ENCODE peak calls at places on chromosomes 1 and 21, in six cellular contexts. E is HEK293T, R is K562, O is GM12878, Y is A549, D is HepG2. H is an unnamed sample.

GRCh38 chr1:171718216-171718615 is 23.6 kb downstream of the VAMP4 start:
- DNase-seq in E (no peak), R (no peak), O (no peak), Y (no peak), D (no peak), H (peak; percentile 33)

GRCh38 chr1:220956861-220957605 is 77.8 kb downstream of the HLX start:
- DNase-seq in E (no peak), R (no peak), O (no peak), Y (peak; percentile 55), D (no peak), H (peak; percentile 98)

GRCh38 chr1:181127898-181128453 is 39.5 kb downstream of the IER5 start:
- DNase-seq in E (no peak), R (no peak), O (no peak), Y (peak; percentile 51), D (no peak), H (peak; percentile 44)

GRCh38 chr21:32415451-32415850 is 2.9 kb downstream of the EVA1C start:
- DNase-seq in E (no peak), R (no peak), O (no peak), Y (no peak), D (no peak), H (no peak)

GRCh38 chr1:108722292-108722691 is 9.6 kb downstream of the FNDC7 start:
- DNase-seq in E (no peak), R (no peak), O (no peak), Y (no peak), D (peak; percentile 14), H (peak; percentile 77)

GRCh38 chr1:59173721-59174120 is 123.2 kb upstream of the FGGY start:
- DNase-seq in E (no peak), R (no peak), O (no peak), Y (no peak), D (no peak), H (peak; percentile 93)

GRCh38 chr21:38942617-38943245 is 137.0 kb downstream of the ETS2 start:
- DNase-seq in E (no peak), R (no peak), O (no peak), Y (no peak), D (no peak), H (no peak)

GRCh38 chr1:13935336-13935735 is 235.3 kb downstream of the PRDM2 start:
- DNase-seq in E (no peak), R (no peak), O (no peak), Y (no peak), D (no peak), H (no peak)

GRCh38 chr1:221810406-221810805 is 68.5 kb upstream of the DUSP10 start:
- DNase-seq in E (no peak), R (no peak), O (no peak), Y (no peak), D (no peak), H (peak; percentile 90)

GRCh38 chr1:217214551-217214950 is 416.3 kb downstream of the GPATCH2 start:
- DNase-seq in E (no peak), R (no peak), O (no peak), Y (no peak), D (no peak), H (no peak)

GRCh38 chr1:204731509-204731908 is 46.0 kb upstream of the LRRN2 start:
- DNase-seq in E (no peak), R (no peak), O (no peak), Y (no peak), D (no peak), H (no peak)

GRCh38 chr1:43763497-43763973 is 56.2 kb downstream of the ST3GAL3 start:
- DNase-seq in E (peak; percentile 76), R (peak; percentile 62), O (peak; percentile 72), Y (peak; percentile 79), D (peak; percentile 71), H (peak; percentile 93)

GRCh38 chr1:19643602-19644419 is at the start of gene NBL1:
- DNase-seq in E (peak; percentile 57), R (peak; percentile 92), O (no peak), Y (peak; percentile 43), D (no peak), H (peak; percentile 54)

GRCh38 chr1:48194801-48195200 is 27.7 kb upstream of the SLC5A9 start:
- DNase-seq in E (no peak), R (no peak), O (no peak), Y (no peak), D (no peak), H (no peak)

GRCh38 chr1:97505289-97505688 is 415.5 kb downstream of the DPYD start:
- DNase-seq in E (no peak), R (no peak), O (no peak), Y (no peak), D (no peak), H (no peak)
- TF ChIP-seq BHLHE40 in E (no peak), R (no peak), O (no peak), Y (no peak), D (no peak), H (no peak)

GRCh38 chr1:178364782-178365181 is 132.0 kb downstream of the CLEC20A start:
- DNase-seq in E (no peak), R (no peak), O (no peak), Y (no peak), D (no peak), H (no peak)

GRCh38 chr1:178360421-178360820 is 136.3 kb downstream of the CLEC20A start:
- DNase-seq in E (no peak), R (no peak), O (no peak), Y (no peak), D (no peak), H (no peak)

GRCh38 chr1:178367151-178367550 is 129.6 kb downstream of the CLEC20A start:
- DNase-seq in E (no peak), R (no peak), O (no peak), Y (no peak), D (no peak), H (no peak)

GRCh38 chr1:178362784-178363183 is 134.0 kb downstream of the CLEC20A start:
- DNase-seq in E (no peak), R (no peak), O (no peak), Y (no peak), D (no peak), H (peak; percentile 89)

DNA sequence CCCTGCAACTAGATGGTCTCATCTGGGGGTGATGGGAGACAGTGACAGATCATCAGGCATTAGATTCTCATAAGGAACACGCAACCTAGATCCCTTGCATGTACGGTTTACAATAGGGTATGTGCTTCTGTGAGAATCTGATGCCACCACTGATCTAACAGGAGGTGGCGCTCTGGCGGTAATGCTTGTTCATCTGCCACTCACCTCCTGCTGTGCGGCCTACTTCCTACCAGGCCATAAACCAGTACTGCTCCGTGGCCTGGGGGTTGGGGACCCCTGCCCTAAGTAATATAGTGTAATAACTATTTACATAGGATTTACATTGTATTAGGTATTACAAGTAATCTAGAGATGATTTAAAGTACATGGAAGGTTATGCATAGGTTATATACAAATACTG is 134.9 kb downstream of the CLEC20A start:
- DNase-seq in E (no peak), R (no peak), O (no peak), Y (peak; percentile 21), D (peak; percentile 4), H (no peak)
- TF ChIP-seq BHLHE40 in E (no peak), R (no peak), O (no peak), Y (no peak), D (no peak), H (no peak)

GRCh38 chr1:2801046-2801445 is 447 bp downstream of the TTC34 start:
- DNase-seq in E (no peak), R (no peak), O (no peak), Y (no peak), D (no peak), H (no peak)
- TF ChIP-seq BHLHE40 in E (no peak), R (no peak), O (no peak), Y (no peak), D (no peak), H (no peak)

GRCh38 chr1:92168657-92169056 is 49.1 kb upstream of the C1orf146 start:
- DNase-seq in E (peak; percentile 12), R (no peak), O (no peak), Y (no peak), D (no peak), H (peak; percentile 74)
- TF ChIP-seq BHLHE40 in E (no peak), R (no peak), O (no peak), Y (no peak), D (no peak), H (no peak)

GRCh38 chr1:228802386-228803221 is 67.3 kb downstream of the RHOU start:
- DNase-seq in E (no peak), R (no peak), O (no peak), Y (no peak), D (no peak), H (peak; percentile 23)

GRCh38 chr1:228804173-228804572 is 68.9 kb downstream of the RHOU start:
- DNase-seq in E (no peak), R (no peak), O (no peak), Y (no peak), D (no peak), H (no peak)

GRCh38 chr1:228803421-228803820 is 68.1 kb downstream of the RHOU start:
- DNase-seq in E (no peak), R (no peak), O (no peak), Y (no peak), D (no peak), H (no peak)

GRCh38 chr1:228807904-228808487 is 72.7 kb downstream of the RHOU start:
- DNase-seq in E (no peak), R (no peak), O (no peak), Y (no peak), D (no peak), H (no peak)

GRCh38 chr1:228804640-228805413 is 69.5 kb downstream of the RHOU start:
- DNase-seq in E (no peak), R (no peak), O (no peak), Y (no peak), D (no peak), H (no peak)
- TF ChIP-seq BHLHE40 in E (no peak), R (no peak), O (no peak), Y (no peak), D (no peak), H (no peak)

GRCh38 chr1:225881081-225882007 is 836 bp downstream of the TMEM63A start:
- DNase-seq in E (no peak), R (peak; percentile 84), O (no peak), Y (no peak), D (peak; percentile 23), H (peak; percentile 60)

GRCh38 chr1:225880636-225881035 is 1.5 kb downstream of the TMEM63A start:
- DNase-seq in E (no peak), R (no peak), O (no peak), Y (no peak), D (peak; percentile 21), H (no peak)

GRCh38 chr1:225883616-225884265 is 1.6 kb upstream of the TMEM63A start:
- DNase-seq in E (no peak), R (peak; percentile 43), O (no peak), Y (no peak), D (no peak), H (no peak)

GRCh38 chr1:225882699-225883615 is 777 bp upstream of the TMEM63A start:
- DNase-seq in E (peak; percentile 60), R (peak; percentile 64), O (no peak), Y (peak; percentile 59), D (peak; percentile 15), H (peak; percentile 23)

DNA sequence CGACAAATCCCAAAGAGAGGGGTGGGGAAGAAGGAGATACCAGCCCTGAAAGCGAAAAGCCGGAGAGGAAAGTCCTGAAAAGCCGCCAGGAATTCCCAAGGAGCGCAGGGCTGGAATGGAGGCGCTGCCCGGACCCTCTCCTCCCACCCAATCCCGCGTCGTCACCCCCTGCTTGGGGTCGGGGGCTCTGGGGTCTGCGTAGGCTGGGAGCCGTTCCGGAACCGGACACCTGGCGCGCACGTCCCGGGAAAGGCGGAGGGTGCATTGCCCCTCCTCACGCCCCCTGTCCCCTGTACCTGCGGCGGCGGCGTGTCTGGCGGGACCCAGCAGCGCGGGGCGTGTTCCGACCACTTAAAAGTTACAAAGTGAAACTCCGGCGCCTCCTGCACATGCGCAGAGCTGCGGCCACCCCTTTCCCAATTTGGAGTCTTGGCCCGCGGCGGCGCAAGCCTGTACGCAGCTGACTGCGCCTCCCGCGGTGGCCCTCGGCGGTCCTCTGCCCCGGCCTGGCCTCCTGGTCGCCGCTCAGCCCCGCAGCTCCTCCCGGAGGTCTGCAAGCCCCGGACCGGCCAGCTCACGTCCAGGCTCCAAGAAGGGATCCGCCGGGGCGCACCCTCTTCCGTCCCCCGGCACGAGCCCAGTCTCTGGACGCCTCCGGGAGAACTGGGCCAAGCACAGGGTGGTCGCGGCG is at the start of gene TMEM63A:
- DNase-seq in E (peak; percentile 98), R (peak; percentile 97), O (peak; percentile 40), Y (peak; percentile 83), D (peak; percentile 82), H (peak; percentile 76)
- TF ChIP-seq BHLHE40 in E (no peak), R (no peak), O (peak; percentile 5), Y (no peak), D (no peak), H (no peak)